ENCODE peak calls at places on chromosomes 4 and X, in nine cellular contexts. One of them, this sample, is unnamed.

GRCh38 chr4:6614701-6615230 is 25.7 kb upstream of the MRFAP1 start:
- DNase-seq in GDM1: no peak
- DNase-seq in lower leg skin: no peak
- DNase-seq in NCI-H1092 treated with DMSO at 0.1 percent for 48 hours: no peak
- DNase-seq in mucosa of gallbladder: no peak
- DNase-seq in pons: no peak
- DNase-seq in activated gamma-delta T cell treated with Interleukin-2 at 50 U/mL for 16 hours: no peak
- DNase-seq in naive B cell: no peak
- DNase-seq in non-pigmented ciliary epithelial cell: no peak
- DNase-seq in this sample: no peak

GRCh38 chr4:45621926-45622325 is 501.9 kb downstream of the GABRG1 start:
- DNase-seq in GDM1: no peak
- DNase-seq in lower leg skin: no peak
- DNase-seq in NCI-H1092 treated with DMSO at 0.1 percent for 48 hours: no peak
- DNase-seq in mucosa of gallbladder: no peak
- DNase-seq in pons: no peak
- DNase-seq in activated gamma-delta T cell treated with Interleukin-2 at 50 U/mL for 16 hours: no peak
- DNase-seq in naive B cell: no peak
- DNase-seq in non-pigmented ciliary epithelial cell: peak; percentile 18
- DNase-seq in this sample: no peak

GRCh38 chrX:53831662-53832635 is 145.4 kb upstream of the HUWE1 start:
- DNase-seq in GDM1: peak; percentile 3
- DNase-seq in lower leg skin: peak; percentile 65
- DNase-seq in NCI-H1092 treated with DMSO at 0.1 percent for 48 hours: peak; percentile 36
- DNase-seq in mucosa of gallbladder: peak; percentile 15
- DNase-seq in pons: peak; percentile 14
- DNase-seq in activated gamma-delta T cell treated with Interleukin-2 at 50 U/mL for 16 hours: peak; percentile 23
- DNase-seq in naive B cell: peak; percentile 17
- DNase-seq in non-pigmented ciliary epithelial cell: no peak
- DNase-seq in this sample: no peak

GRCh38 chr4:103018391-103019318 is 850 bp downstream of the SLC9B1 start:
- DNase-seq in GDM1: no peak
- DNase-seq in lower leg skin: no peak
- DNase-seq in NCI-H1092 treated with DMSO at 0.1 percent for 48 hours: no peak
- DNase-seq in mucosa of gallbladder: peak; percentile 10
- DNase-seq in pons: no peak
- DNase-seq in activated gamma-delta T cell treated with Interleukin-2 at 50 U/mL for 16 hours: no peak
- DNase-seq in naive B cell: peak; percentile 13
- DNase-seq in non-pigmented ciliary epithelial cell: no peak
- DNase-seq in this sample: peak; percentile 1

GRCh38 chrX:8849945-8850344 is 48.8 kb upstream of the FAM9A start:
- DNase-seq in GDM1: no peak
- DNase-seq in lower leg skin: no peak
- DNase-seq in NCI-H1092 treated with DMSO at 0.1 percent for 48 hours: no peak
- DNase-seq in mucosa of gallbladder: no peak
- DNase-seq in pons: no peak
- DNase-seq in activated gamma-delta T cell treated with Interleukin-2 at 50 U/mL for 16 hours: no peak
- DNase-seq in naive B cell: no peak
- DNase-seq in non-pigmented ciliary epithelial cell: no peak
- DNase-seq in this sample: no peak

GRCh38 chrX:42535233-42535632 is 242.7 kb downstream of the PPP1R2C start:
- DNase-seq in GDM1: no peak
- DNase-seq in lower leg skin: no peak
- DNase-seq in NCI-H1092 treated with DMSO at 0.1 percent for 48 hours: no peak
- DNase-seq in mucosa of gallbladder: no peak
- DNase-seq in pons: no peak
- DNase-seq in activated gamma-delta T cell treated with Interleukin-2 at 50 U/mL for 16 hours: no peak
- DNase-seq in naive B cell: no peak
- DNase-seq in non-pigmented ciliary epithelial cell: no peak
- DNase-seq in this sample: no peak

GRCh38 chrX:113800955-113801354 is 782.9 kb upstream of the HTR2C start:
- DNase-seq in GDM1: no peak
- DNase-seq in lower leg skin: no peak
- DNase-seq in NCI-H1092 treated with DMSO at 0.1 percent for 48 hours: no peak
- DNase-seq in mucosa of gallbladder: no peak
- DNase-seq in pons: no peak
- DNase-seq in activated gamma-delta T cell treated with Interleukin-2 at 50 U/mL for 16 hours: no peak
- DNase-seq in naive B cell: no peak
- DNase-seq in non-pigmented ciliary epithelial cell: no peak
- DNase-seq in this sample: no peak

GRCh38 chr4:14028862-14029261 is 401.3 kb upstream of the BOD1L1 start:
- DNase-seq in GDM1: no peak
- DNase-seq in lower leg skin: no peak
- DNase-seq in NCI-H1092 treated with DMSO at 0.1 percent for 48 hours: no peak
- DNase-seq in mucosa of gallbladder: no peak
- DNase-seq in pons: no peak
- DNase-seq in activated gamma-delta T cell treated with Interleukin-2 at 50 U/mL for 16 hours: no peak
- DNase-seq in naive B cell: no peak
- DNase-seq in non-pigmented ciliary epithelial cell: no peak
- DNase-seq in this sample: no peak

GRCh38 chr4:158769175-158769831 is 477 bp downstream of the FNIP2 start:
- DNase-seq in GDM1: no peak
- DNase-seq in lower leg skin: peak; percentile 91
- DNase-seq in NCI-H1092 treated with DMSO at 0.1 percent for 48 hours: peak; percentile 27
- DNase-seq in mucosa of gallbladder: peak; percentile 28
- DNase-seq in pons: peak; percentile 44
- DNase-seq in activated gamma-delta T cell treated with Interleukin-2 at 50 U/mL for 16 hours: peak; percentile 32
- DNase-seq in naive B cell: peak; percentile 16
- DNase-seq in non-pigmented ciliary epithelial cell: no peak
- DNase-seq in this sample: no peak

GRCh38 chrX:52988985-52989917 is 30.9 kb upstream of the FAM156A start:
- DNase-seq in GDM1: no peak
- DNase-seq in lower leg skin: peak; percentile 54
- DNase-seq in NCI-H1092 treated with DMSO at 0.1 percent for 48 hours: no peak
- DNase-seq in mucosa of gallbladder: no peak
- DNase-seq in pons: no peak
- DNase-seq in activated gamma-delta T cell treated with Interleukin-2 at 50 U/mL for 16 hours: no peak
- DNase-seq in naive B cell: no peak
- DNase-seq in non-pigmented ciliary epithelial cell: no peak
- DNase-seq in this sample: no peak

GRCh38 chr4:99861120-99861905 is 32.9 kb downstream of the LAMTOR3 start:
- DNase-seq in GDM1: no peak
- DNase-seq in lower leg skin: no peak
- DNase-seq in NCI-H1092 treated with DMSO at 0.1 percent for 48 hours: no peak
- DNase-seq in mucosa of gallbladder: no peak
- DNase-seq in pons: no peak
- DNase-seq in activated gamma-delta T cell treated with Interleukin-2 at 50 U/mL for 16 hours: no peak
- DNase-seq in naive B cell: no peak
- DNase-seq in non-pigmented ciliary epithelial cell: no peak
- DNase-seq in this sample: no peak

GRCh38 chr4:76087007-76087769 is 12.7 kb downstream of the ART3 start:
- DNase-seq in GDM1: peak; percentile 7
- DNase-seq in lower leg skin: no peak
- DNase-seq in NCI-H1092 treated with DMSO at 0.1 percent for 48 hours: peak; percentile 59
- DNase-seq in mucosa of gallbladder: peak; percentile 60
- DNase-seq in pons: peak; percentile 96
- DNase-seq in activated gamma-delta T cell treated with Interleukin-2 at 50 U/mL for 16 hours: no peak
- DNase-seq in naive B cell: no peak
- DNase-seq in non-pigmented ciliary epithelial cell: no peak
- DNase-seq in this sample: peak; percentile 32

GRCh38 chrX:71618303-71618721 is at the start of gene CXCR3:
- DNase-seq in GDM1: peak; percentile 75
- DNase-seq in lower leg skin: no peak
- DNase-seq in NCI-H1092 treated with DMSO at 0.1 percent for 48 hours: no peak
- DNase-seq in mucosa of gallbladder: no peak
- DNase-seq in pons: no peak
- DNase-seq in activated gamma-delta T cell treated with Interleukin-2 at 50 U/mL for 16 hours: peak; percentile 67
- DNase-seq in naive B cell: no peak
- DNase-seq in non-pigmented ciliary epithelial cell: no peak
- DNase-seq in this sample: no peak

GRCh38 chr4:183659919-183660318 is 826 bp downstream of the TRAPPC11 start:
- DNase-seq in GDM1: no peak
- DNase-seq in lower leg skin: no peak
- DNase-seq in NCI-H1092 treated with DMSO at 0.1 percent for 48 hours: peak; percentile 24
- DNase-seq in mucosa of gallbladder: no peak
- DNase-seq in pons: peak; percentile 9
- DNase-seq in activated gamma-delta T cell treated with Interleukin-2 at 50 U/mL for 16 hours: no peak
- DNase-seq in naive B cell: no peak
- DNase-seq in non-pigmented ciliary epithelial cell: no peak
- DNase-seq in this sample: no peak